ENCODE peak calls at places on chromosomes 16 and 17, in four cellular contexts. One of them, this sample, is unnamed.

GRCh38 chr17:5226940-5227878 is 7.5 kb downstream of the SCIMP start:
- DNase-seq in K562: no peak
- DNase-seq in A549: no peak
- DNase-seq in SK-N-SH: no peak
- DNase-seq in this sample: no peak

GRCh38 chr17:77887464-77888241 is 70.8 kb upstream of the TNRC6C start:
- DNase-seq in SK-N-SH: no peak
- DNase-seq in K562: peak
- DNase-seq in A549: peak
- DNase-seq in this sample: peak

GRCh38 chr17:17782425-17783120 is 54.2 kb downstream of the SREBF1 start:
- DNase-seq in A549: no peak
- DNase-seq in K562: peak
- DNase-seq in SK-N-SH: peak
- DNase-seq in this sample: peak

GRCh38 chr17:17551361-17551760 is 40.1 kb downstream of the PEMT start:
- DNase-seq in K562: no peak
- DNase-seq in SK-N-SH: peak
- DNase-seq in A549: no peak
- DNase-seq in this sample: peak

GRCh38 chr17:2965621-2966275 is 97.7 kb downstream of the OR1D5 start:
- DNase-seq in A549: peak
- DNase-seq in SK-N-SH: peak
- DNase-seq in K562: no peak
- DNase-seq in this sample: no peak

GRCh38 chr17:60321336-60322055 is 70.4 kb downstream of the USP32 start:
- DNase-seq in A549: no peak
- DNase-seq in SK-N-SH: no peak
- DNase-seq in K562: no peak
- DNase-seq in this sample: no peak

GRCh38 chr16:53566568-53566967 is 63.6 kb upstream of the AKTIP start:
- DNase-seq in K562: no peak
- DNase-seq in A549: no peak
- DNase-seq in SK-N-SH: no peak
- DNase-seq in this sample: no peak

GRCh38 chr17:5373112-5373511 is 46.4 kb downstream of the NUP88 start:
- DNase-seq in K562: no peak
- DNase-seq in SK-N-SH: no peak
- DNase-seq in A549: no peak
- DNase-seq in this sample: no peak

GRCh38 chr16:15915555-15916081 is 27.2 kb upstream of the CEP20 start:
- DNase-seq in SK-N-SH: no peak
- DNase-seq in A549: no peak
- DNase-seq in K562: no peak
- DNase-seq in this sample: no peak

GRCh38 chr17:72301887-72302286 is 181.1 kb downstream of the SOX9 start:
- DNase-seq in K562: no peak
- DNase-seq in SK-N-SH: no peak
- DNase-seq in A549: no peak
- DNase-seq in this sample: no peak

GRCh38 chr16:2151188-2152091 is 3.0 kb downstream of the RAB26 start:
- DNase-seq in SK-N-SH: no peak
- DNase-seq in A549: no peak
- DNase-seq in K562: no peak
- DNase-seq in this sample: peak

GRCh38 chr16:77555101-77555500 is 120.3 kb upstream of the ADAMTS18 start:
- DNase-seq in K562: no peak
- DNase-seq in SK-N-SH: no peak
- DNase-seq in A549: no peak
- DNase-seq in this sample: no peak

GRCh38 chr17:48102700-48103378 is 1.6 kb upstream of the CBX1 start:
- DNase-seq in K562: no peak
- DNase-seq in A549: no peak
- DNase-seq in SK-N-SH: no peak
- DNase-seq in this sample: no peak

GRCh38 chr16:24855678-24856077 is 9.9 kb downstream of the SLC5A11 start:
- DNase-seq in SK-N-SH: no peak
- DNase-seq in A549: no peak
- DNase-seq in K562: no peak
- DNase-seq in this sample: no peak

GRCh38 chr17:39261286-39261685 is 35.5 kb upstream of the STAC2 start:
- DNase-seq in A549: no peak
- DNase-seq in K562: peak
- DNase-seq in SK-N-SH: no peak
- DNase-seq in this sample: peak

GRCh38 chr17:33039874-33040273 is 48.2 kb downstream of the SPACA3 start:
- DNase-seq in SK-N-SH: no peak
- DNase-seq in K562: no peak
- DNase-seq in A549: no peak
- DNase-seq in this sample: no peak

GRCh38 chr16:83689385-83689831 is 118.4 kb upstream of the HSBP1 start:
- DNase-seq in A549: no peak
- DNase-seq in SK-N-SH: no peak
- DNase-seq in K562: no peak
- DNase-seq in this sample: peak

GRCh38 chr17:1270210-1271019 is at the start of gene BHLHA9:
- DNase-seq in K562: no peak
- DNase-seq in A549: no peak
- DNase-seq in SK-N-SH: no peak
- DNase-seq in this sample: peak

DNA sequence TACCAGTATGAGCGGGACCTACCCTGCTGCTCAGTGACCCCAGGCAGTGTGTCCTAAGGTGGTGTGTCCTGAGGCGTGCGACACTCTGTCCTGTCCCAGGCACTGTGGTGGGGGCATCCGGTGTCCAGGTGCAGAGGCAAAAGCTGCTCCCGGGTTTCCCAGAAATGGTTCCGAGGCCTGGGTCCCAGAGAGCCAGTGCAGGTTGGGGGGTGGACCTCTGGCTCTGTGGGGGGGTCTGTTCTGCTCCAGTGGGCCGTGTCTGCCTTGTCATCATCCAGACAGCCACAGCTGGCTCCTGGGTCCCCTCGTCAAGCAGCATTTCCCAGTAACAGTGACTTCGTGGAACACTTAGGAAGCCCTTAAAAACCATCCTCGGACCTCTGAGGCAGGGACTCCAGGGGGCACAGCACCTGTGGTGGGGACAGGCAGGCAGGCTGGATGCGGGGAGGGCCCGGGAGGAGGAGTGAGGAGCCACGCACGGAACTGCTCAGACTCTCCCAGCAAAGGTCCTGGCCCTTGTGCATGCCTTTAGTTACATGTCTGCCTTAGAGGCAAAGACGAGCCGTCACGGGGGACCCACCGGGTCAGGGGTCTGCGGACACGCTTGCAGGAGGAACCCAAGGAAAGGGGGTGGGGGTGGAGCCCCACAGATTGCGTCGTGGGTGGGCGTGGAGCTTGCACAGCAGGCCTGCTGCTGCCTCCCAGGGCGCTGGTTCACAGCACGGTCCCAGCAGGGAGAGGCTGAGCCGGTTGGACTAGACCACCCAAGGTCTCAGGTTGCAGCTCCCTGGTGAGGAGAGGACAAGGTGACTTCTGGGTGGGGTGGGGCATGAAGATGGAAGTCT is 5.6 kb downstream of the SLC16A3 start:
- DNase-seq in K562: no peak
- DNase-seq in A549: no peak
- DNase-seq in SK-N-SH: no peak
- DNase-seq in this sample: no peak
- TF ChIP-seq REST in K562: no peak
- TF ChIP-seq REST in A549: no peak
- TF ChIP-seq REST in SK-N-SH: no peak
- TF ChIP-seq REST in this sample: no peak

DNA sequence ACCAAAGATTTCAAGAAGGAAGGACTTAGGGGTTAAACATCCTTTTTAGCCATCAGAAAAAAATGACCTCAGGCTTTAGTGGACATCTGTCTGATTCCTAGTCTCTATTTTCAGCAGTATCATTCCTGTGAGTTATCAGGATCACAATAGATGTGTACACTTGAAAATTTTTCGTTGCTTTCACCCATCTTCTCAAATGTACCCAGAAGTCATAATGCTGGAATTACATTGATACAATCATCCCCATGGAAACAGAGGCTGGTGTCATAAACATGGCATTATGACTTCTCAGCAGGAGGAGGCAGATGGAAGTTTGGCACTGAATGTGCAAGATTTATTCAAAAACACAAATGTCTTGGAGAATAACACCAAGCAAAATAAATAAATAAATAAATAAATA is 292.5 kb downstream of the PHKB start:
- DNase-seq in A549: no peak
- DNase-seq in K562: no peak
- DNase-seq in SK-N-SH: peak
- DNase-seq in this sample: no peak
- TF ChIP-seq REST in A549: no peak
- TF ChIP-seq REST in K562: no peak
- TF ChIP-seq REST in SK-N-SH: no peak
- TF ChIP-seq REST in this sample: no peak

GRCh38 chr17:42039794-42040763 is 10.3 kb downstream of the C17orf113 start:
- DNase-seq in A549: no peak
- DNase-seq in K562: no peak
- DNase-seq in SK-N-SH: no peak
- DNase-seq in this sample: no peak

GRCh38 chr17:42041619-42042018 is 8.8 kb downstream of the C17orf113 start:
- DNase-seq in K562: no peak
- DNase-seq in A549: no peak
- DNase-seq in SK-N-SH: no peak
- DNase-seq in this sample: no peak

GRCh38 chr17:42040818-42041217 is 9.6 kb downstream of the C17orf113 start:
- DNase-seq in K562: no peak
- DNase-seq in SK-N-SH: no peak
- DNase-seq in A549: no peak
- DNase-seq in this sample: no peak

GRCh38 chr17:42034059-42034458 is 14.2 kb downstream of the NKIRAS2 start:
- DNase-seq in SK-N-SH: no peak
- DNase-seq in K562: no peak
- DNase-seq in A549: no peak
- DNase-seq in this sample: no peak

GRCh38 chr17:42038221-42038973 is 12.0 kb downstream of the C17orf113 start:
- DNase-seq in K562: no peak
- DNase-seq in A549: no peak
- DNase-seq in SK-N-SH: no peak
- DNase-seq in this sample: no peak
- TF ChIP-seq REST in K562: no peak
- TF ChIP-seq REST in A549: no peak
- TF ChIP-seq REST in SK-N-SH: no peak
- TF ChIP-seq REST in this sample: no peak

GRCh38 chr17:7579001-7579838 is at the start of gene CD68:
- DNase-seq in SK-N-SH: peak
- DNase-seq in K562: no peak
- DNase-seq in A549: peak
- DNase-seq in this sample: peak
- TF ChIP-seq REST in SK-N-SH: peak
- TF ChIP-seq REST in K562: no peak
- TF ChIP-seq REST in A549: peak
- TF ChIP-seq REST in this sample: no peak

DNA sequence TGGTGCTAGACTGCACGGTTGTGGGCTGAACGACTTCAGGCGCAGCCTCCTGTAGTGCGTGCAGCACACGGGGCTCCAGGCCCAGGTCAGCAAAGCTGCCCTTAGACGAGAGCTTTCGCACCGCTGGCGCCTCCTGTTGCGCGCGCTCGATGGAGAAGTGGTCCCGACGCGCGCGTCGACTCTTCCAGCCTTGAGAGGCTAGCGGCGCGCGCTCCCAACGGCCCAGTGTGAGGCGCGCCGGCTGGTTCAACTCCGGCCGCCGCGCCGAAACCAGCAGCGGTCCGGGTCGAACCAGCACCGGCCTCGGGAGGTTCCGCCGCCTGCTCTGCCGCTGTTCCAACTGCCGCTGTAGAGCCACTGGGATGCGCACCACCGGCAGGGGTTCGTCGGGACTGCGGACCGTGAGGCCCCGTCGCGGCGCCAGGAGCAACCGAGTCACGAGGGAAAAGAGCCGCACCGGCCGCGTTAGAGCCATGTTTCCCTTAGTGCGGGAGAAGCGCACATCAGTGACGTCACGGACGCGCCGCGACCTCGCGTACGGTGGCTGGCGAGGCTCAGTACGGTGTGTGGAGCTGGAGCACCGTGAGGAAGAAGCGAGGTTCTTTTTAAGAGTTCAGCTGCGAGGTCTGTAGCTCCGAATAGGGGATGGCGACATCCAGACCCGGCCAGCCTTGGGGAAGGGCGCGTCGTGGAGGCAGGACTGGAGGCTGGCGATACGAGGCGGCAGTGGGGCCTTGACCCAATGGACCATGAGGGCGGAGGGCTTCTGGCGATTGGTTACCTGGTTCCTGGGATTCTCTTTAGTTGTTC is at the start of the genes DDX28 and DUS2:
- DNase-seq in K562: peak
- DNase-seq in SK-N-SH: peak
- DNase-seq in A549: peak
- DNase-seq in this sample: peak
- TF ChIP-seq REST in K562: no peak
- TF ChIP-seq REST in SK-N-SH: peak
- TF ChIP-seq REST in A549: peak
- TF ChIP-seq REST in this sample: no peak

GRCh38 chr17:79429864-79430494 is 180.9 kb downstream of the RBFOX3 start:
- DNase-seq in K562: no peak
- DNase-seq in SK-N-SH: no peak
- DNase-seq in A549: no peak
- DNase-seq in this sample: no peak
- TF ChIP-seq REST in K562: no peak
- TF ChIP-seq REST in SK-N-SH: no peak
- TF ChIP-seq REST in A549: no peak
- TF ChIP-seq REST in this sample: no peak

GRCh38 chr17:46194393-46195216 is 1.4 kb upstream of the KANSL1 start:
- DNase-seq in K562: peak
- DNase-seq in A549: peak
- DNase-seq in SK-N-SH: peak
- DNase-seq in this sample: peak
- TF ChIP-seq REST in K562: no peak
- TF ChIP-seq REST in A549: no peak
- TF ChIP-seq REST in SK-N-SH: no peak
- TF ChIP-seq REST in this sample: no peak

GRCh38 chr17:19660219-19660870 is 11.8 kb downstream of the ALDH3A2 start:
- DNase-seq in K562: no peak
- DNase-seq in A549: no peak
- DNase-seq in SK-N-SH: no peak
- DNase-seq in this sample: no peak
- TF ChIP-seq REST in K562: no peak
- TF ChIP-seq REST in A549: no peak
- TF ChIP-seq REST in SK-N-SH: no peak
- TF ChIP-seq REST in this sample: no peak

This sample was measured in GM23338.